ENCODE peak calls at places on chromosomes 6 and 20, in nine cellular contexts. B is HEK293T; V is fibroblast of lung; C is NCI-H774; R is NCI-H1092 treated with DMSO at 0.1 percent for 48 hours; Z is left colon; H is activated CD4-positive, alpha-beta T cell treated with anti-CD3 and anti-CD28 coated beads, Interleukin-2, amount 50 U/mL, for 4 hours; M is stimulated activated CD8-positive, alpha-beta memory T cell treated with anti-CD3 and anti-CD28 coated beads, Interleukin-7, amount 100 ng/mL, for 48 hours; Y is choroid plexus epithelial cell. O is an unnamed sample.

GRCh38 chr6:72425003-72425681 is 196.7 kb upstream of the KCNQ5 start:
- DNase-seq in B (no peak), V (peak; percentile 88), C (no peak), R (no peak), Z (no peak), H (no peak), M (no peak), Y (peak; percentile 75), O (peak; percentile 45)

GRCh38 chr6:33983109-33983475 is 162.8 kb downstream of the GRM4 start:
- DNase-seq in B (no peak), V (no peak), C (peak; percentile 76), R (no peak), Z (peak; percentile 89), H (no peak), M (no peak), Y (peak; percentile 17), O (no peak)

GRCh38 chr20:46999821-47000465 is 105.3 kb downstream of the EYA2 start:
- DNase-seq in B (no peak), V (no peak), C (peak; percentile 48), R (peak; percentile 73), Z (no peak), H (no peak), M (no peak), Y (no peak), O (no peak)

GRCh38 chr6:82862543-82862942 is 203.1 kb downstream of the UBE3D start:
- DNase-seq in B (no peak), V (no peak), C (no peak), R (no peak), Z (no peak), H (no peak), M (no peak), Y (peak; percentile 70), O (no peak)

GRCh38 chr20:46995561-46996142 is 101.0 kb downstream of the EYA2 start:
- DNase-seq in B (no peak), V (no peak), C (no peak), R (no peak), Z (no peak), H (no peak), M (no peak), Y (no peak), O (no peak)

GRCh38 chr20:52190437-52191131 is 995 bp downstream of the ZFP64 start:
- DNase-seq in B (peak; percentile 53), V (peak; percentile 17), C (no peak), R (peak; percentile 45), Z (peak; percentile 65), H (peak; percentile 14), M (peak; percentile 5), Y (peak; percentile 40), O (no peak)

GRCh38 chr6:79040083-79040482 is 38.0 kb downstream of the PHIP start:
- DNase-seq in B (no peak), V (peak; percentile 43), C (no peak), R (no peak), Z (no peak), H (no peak), M (no peak), Y (peak; percentile 92), O (no peak)

GRCh38 chr6:33192105-33192646 is at the start of gene COL11A2:
- DNase-seq in B (no peak), V (no peak), C (no peak), R (no peak), Z (no peak), H (no peak), M (no peak), Y (no peak), O (no peak)

GRCh38 chr6:10951675-10952282 is 64.9 kb downstream of the SYCP2L start:
- DNase-seq in B (peak; percentile 31), V (peak; percentile 73), C (no peak), R (no peak), Z (no peak), H (no peak), M (no peak), Y (peak; percentile 86), O (peak; percentile 44)

GRCh38 chr20:57231951-57232428 is 34.5 kb downstream of the BMP7 start:
- DNase-seq in B (no peak), V (no peak), C (peak; percentile 41), R (no peak), Z (no peak), H (no peak), M (no peak), Y (no peak), O (no peak)

O was measured in fibroblast of the conjunctiva.